ENCODE peak calls at places on chromosomes 5 and 9, in eight cellular contexts. T is SK-N-SH; P is AG10803; Y is astrocyte of the spinal cord; Q is psoas muscle; H is adrenal gland; V is CD4-positive, alpha-beta T cell; E is fibroblast of lung. R is an unnamed sample.

GRCh38 chr5:36778336-36778735 is 98.2 kb upstream of the NIPBL start:
- DNase-seq in H (no peak), V (no peak), P (no peak), T (no peak), Q (no peak), Y (no peak), E (no peak), R (no peak)

GRCh38 chr5:141834331-141834730 is 43.9 kb downstream of the PCDH1 start:
- DNase-seq in E (no peak), H (no peak), P (peak), T (no peak), V (no peak), Q (no peak), Y (no peak), R (no peak)

GRCh38 chr9:121800376-121800775 is 148.9 kb downstream of the DAB2IP start:
- DNase-seq in Q (no peak), P (no peak), Y (no peak), V (no peak), T (no peak), H (no peak), E (no peak), R (no peak)

GRCh38 chr5:93008502-93009167 is 572.4 kb downstream of the NR2F1-AS1 start:
- DNase-seq in P (no peak), Y (no peak), V (no peak), H (no peak), T (no peak), E (no peak), Q (no peak), R (no peak)

GRCh38 chr9:6632516-6633328 is 12.8 kb downstream of the GLDC start:
- DNase-seq in V (no peak), Y (no peak), Q (no peak), H (no peak), T (no peak), P (no peak), E (no peak), R (peak)

GRCh38 chr9:136759436-136760325 is 1.6 kb upstream of the LCN8 start:
- DNase-seq in E (no peak), V (no peak), T (no peak), Q (peak), Y (no peak), H (no peak), P (no peak), R (no peak)

GRCh38 chr9:32394381-32395049 is 10.1 kb downstream of the ACO1 start:
- DNase-seq in V (no peak), T (no peak), Q (no peak), H (no peak), P (no peak), E (no peak), Y (no peak), R (no peak)

GRCh38 chr9:2723666-2724065 is 6.4 kb downstream of the KCNV2 start:
- DNase-seq in T (peak), P (no peak), Y (no peak), H (no peak), Q (no peak), V (no peak), E (no peak), R (no peak)

GRCh38 chr5:172932313-172933017 is 26.8 kb upstream of the RPL26L1 start:
- DNase-seq in T (peak), Y (peak), V (peak), Q (peak), P (peak), H (peak), E (peak), R (peak)

GRCh38 chr9:20409321-20410092 is 212.8 kb downstream of the MLLT3 start:
- DNase-seq in E (no peak), P (no peak), V (no peak), Y (no peak), Q (no peak), H (no peak), T (no peak), R (no peak)

GRCh38 chr9:20405086-20405485 is 217.2 kb downstream of the MLLT3 start:
- DNase-seq in Q (no peak), T (no peak), V (no peak), Y (no peak), P (peak), E (peak), H (no peak), R (no peak)

GRCh38 chr9:20408513-20408912 is 213.8 kb downstream of the MLLT3 start:
- DNase-seq in E (no peak), H (no peak), P (no peak), V (no peak), T (no peak), Y (no peak), Q (no peak), R (no peak)

GRCh38 chr9:20406344-20406743 is 216.0 kb downstream of the MLLT3 start:
- DNase-seq in E (no peak), Y (no peak), V (no peak), P (no peak), T (no peak), H (no peak), Q (no peak), R (no peak)

DNA sequence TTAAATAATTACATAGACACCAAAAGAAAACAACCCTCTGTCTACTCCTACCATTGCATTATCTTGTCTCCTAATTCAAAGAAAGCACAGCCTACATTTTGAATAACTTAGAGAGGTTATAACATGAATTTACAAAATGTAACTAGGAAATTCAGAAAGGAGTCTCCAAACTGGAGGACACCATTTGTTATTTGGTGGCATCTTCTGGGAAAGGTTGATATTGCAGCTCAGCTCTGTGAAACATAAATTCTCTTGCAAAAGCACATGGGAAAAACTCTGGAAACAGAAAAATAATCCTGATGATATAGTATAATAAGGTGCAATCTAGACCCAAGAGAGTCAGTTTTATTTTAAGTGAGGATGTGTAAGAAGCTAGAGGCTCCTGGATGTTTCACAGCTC is 215.3 kb downstream of the MLLT3 start:
- DNase-seq in H (no peak), Q (no peak), E (no peak), V (no peak), Y (no peak), P (no peak), T (no peak), R (no peak)
- TF ChIP-seq CTCF in H (no peak), Q (no peak), E (peak), V (no peak), Y (peak), P (no peak), T (no peak), R (no peak)

GRCh38 chr5:8993031-8993430 is 552.8 kb downstream of the SEMA5A start:
- DNase-seq in P (no peak), T (no peak), E (peak), H (no peak), V (no peak), Q (no peak), Y (no peak), R (peak)
- TF ChIP-seq CTCF in P (peak), T (peak), E (peak), H (no peak), V (no peak), Q (no peak), Y (peak), R (peak)

GRCh38 chr9:133420392-133420827 is 1.8 kb upstream of the ADAMTS13 start:
- DNase-seq in Q (no peak), T (no peak), H (no peak), P (no peak), Y (no peak), E (no peak), V (no peak), R (peak)

GRCh38 chr9:133419005-133419404 is 1.2 kb upstream of the REXO4 start:
- DNase-seq in Y (no peak), T (no peak), H (no peak), E (no peak), Q (no peak), V (no peak), P (no peak), R (no peak)

GRCh38 chr9:133423216-133423615 is 1.0 kb downstream of the ADAMTS13 start:
- DNase-seq in T (no peak), P (no peak), Q (no peak), H (no peak), E (peak), V (no peak), Y (no peak), R (no peak)

GRCh38 chr9:133424187-133424586 is 2.0 kb downstream of the ADAMTS13 start:
- DNase-seq in Y (no peak), V (no peak), Q (no peak), H (no peak), P (no peak), E (no peak), T (no peak), R (no peak)

DNA sequence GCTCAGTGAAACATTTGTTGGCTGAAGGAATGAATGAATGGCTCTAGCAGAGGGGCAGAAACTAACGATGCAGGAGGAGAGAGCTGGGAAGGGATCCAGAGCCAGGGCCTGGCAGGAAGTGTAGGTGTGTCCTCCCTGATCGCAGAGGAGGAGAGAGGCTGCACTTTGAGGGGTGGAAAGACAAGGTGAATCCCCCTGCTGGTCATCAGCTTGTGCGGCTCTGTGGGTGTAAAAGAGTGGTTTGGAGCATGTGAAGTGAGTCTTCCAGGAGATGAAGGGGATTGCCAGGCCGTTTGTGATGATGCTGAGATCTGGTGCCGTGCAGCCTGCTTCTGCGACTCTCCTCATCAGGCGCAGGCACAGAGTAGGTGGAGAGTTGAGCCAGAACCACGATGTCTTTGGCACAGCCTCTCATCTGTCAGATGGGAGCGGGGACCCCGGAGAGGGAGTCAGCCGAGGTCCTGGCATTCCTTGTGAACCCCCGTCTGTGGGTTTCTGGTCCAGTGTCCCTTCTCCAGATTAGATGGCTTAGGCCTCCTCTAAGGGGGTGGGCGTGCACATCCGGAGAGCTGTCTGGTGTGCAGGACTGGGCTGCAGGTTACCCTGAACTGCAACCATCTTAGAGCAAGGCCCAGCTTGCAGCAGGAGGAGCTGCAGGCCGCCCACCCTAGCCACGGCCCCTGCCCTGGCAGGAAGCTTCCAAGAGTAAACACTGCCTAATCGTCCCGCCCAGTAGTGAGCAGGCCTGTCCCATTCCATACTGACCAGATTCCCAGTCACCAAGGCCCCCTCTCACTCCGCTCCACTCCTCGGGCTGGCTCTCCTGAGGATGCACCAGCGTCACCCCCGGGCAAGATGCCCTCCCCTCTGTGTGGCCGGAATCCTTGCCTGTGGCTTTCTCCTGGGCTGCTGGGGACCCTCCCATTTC is at the start of gene ADAMTS13:
- DNase-seq in Q (no peak), T (no peak), Y (no peak), E (no peak), H (no peak), P (no peak), V (no peak), R (peak)
- TF ChIP-seq CTCF in Q (no peak), T (no peak), Y (peak), E (no peak), H (no peak), P (no peak), V (no peak), R (peak)

DNA sequence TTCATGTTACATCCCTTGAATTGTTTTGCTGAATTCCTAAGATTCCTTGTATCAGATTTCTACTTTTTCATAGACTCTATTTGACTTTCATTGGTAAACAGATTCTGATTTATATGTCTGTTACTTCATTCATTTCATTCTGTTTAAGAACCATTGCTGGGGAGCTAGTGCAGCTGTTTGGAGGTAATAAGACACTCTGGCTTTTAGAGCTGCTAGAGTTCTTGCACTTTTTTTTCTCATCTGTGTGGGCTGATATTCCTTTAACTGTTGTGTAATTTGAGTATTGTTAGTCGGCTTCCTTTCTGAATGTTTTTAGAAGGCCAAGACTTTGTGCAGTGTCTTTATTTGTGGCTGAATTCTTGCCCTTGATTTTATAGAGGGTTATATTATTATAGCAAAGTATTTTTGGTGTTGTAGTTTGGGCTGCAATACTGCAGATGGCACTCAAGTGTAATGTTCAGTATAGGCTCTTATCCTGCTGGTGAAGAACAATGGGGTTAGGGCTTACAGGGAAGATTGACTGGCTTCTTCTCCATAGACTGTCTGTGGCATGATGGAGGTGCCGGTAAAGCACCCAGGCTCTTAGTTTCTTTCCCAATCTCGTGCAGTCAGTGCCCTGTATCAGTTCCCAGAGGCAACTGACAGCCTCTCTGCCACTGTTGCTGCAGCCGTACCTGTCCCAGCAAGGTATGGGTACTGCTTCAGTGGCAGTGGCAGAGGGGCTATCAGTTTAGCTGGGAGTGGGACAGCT is 162.2 kb downstream of the OXCT1 start:
- DNase-seq in P (peak), H (no peak), E (peak), T (peak), Q (no peak), V (no peak), Y (peak), R (peak)
- TF ChIP-seq CTCF in P (peak), H (no peak), E (peak), T (peak), Q (peak), V (no peak), Y (peak), R (peak)

DNA sequence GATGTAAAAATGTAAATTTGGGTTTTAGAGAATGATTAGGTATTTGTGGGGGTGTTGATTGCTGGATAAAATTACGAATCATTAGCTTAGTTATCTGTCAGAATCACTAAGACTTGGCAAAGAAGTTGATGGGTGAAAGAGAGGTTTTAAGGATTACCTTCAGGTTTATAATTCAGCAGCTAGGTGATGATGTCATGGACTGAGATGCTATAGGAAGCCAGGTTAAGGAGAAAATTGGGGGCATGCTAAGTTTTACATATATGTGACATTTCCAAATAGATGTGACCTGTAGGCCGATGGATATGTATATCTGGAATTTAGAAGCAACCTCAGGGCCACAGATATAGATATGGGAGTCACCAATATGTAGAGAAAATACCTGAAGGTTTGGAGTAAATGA is 228.0 kb downstream of the FER start:
- DNase-seq in V (no peak), Y (no peak), P (no peak), T (no peak), E (no peak), H (no peak), Q (no peak), R (no peak)
- TF ChIP-seq CTCF in V (no peak), Y (no peak), P (no peak), T (no peak), E (no peak), H (no peak), Q (no peak), R (no peak)

GRCh38 chr9:128420651-128421473 is at the start of gene CERCAM:
- DNase-seq in Y (peak), T (peak), H (no peak), Q (peak), V (peak), E (no peak), P (peak), R (peak)
- TF ChIP-seq CTCF in Y (peak), T (peak), H (no peak), Q (no peak), V (no peak), E (peak), P (no peak), R (no peak)

GRCh38 chr5:159576902-159577301 is 246.6 kb upstream of the IL12B start:
- DNase-seq in P (no peak), E (no peak), Y (no peak), Q (no peak), H (no peak), T (no peak), V (no peak), R (no peak)

GRCh38 chr5:159582756-159583523 is 252.7 kb upstream of the IL12B start:
- DNase-seq in P (peak), Q (no peak), H (no peak), E (peak), V (no peak), Y (peak), T (no peak), R (no peak)

GRCh38 chr5:159586941-159587340 is 256.7 kb upstream of the IL12B start:
- DNase-seq in Q (no peak), T (no peak), H (no peak), Y (no peak), V (no peak), P (no peak), E (no peak), R (no peak)

GRCh38 chr5:159581502-159582249 is 251.4 kb upstream of the IL12B start:
- DNase-seq in E (peak), H (peak), Q (no peak), V (no peak), T (no peak), P (peak), Y (peak), R (no peak)
- TF ChIP-seq CTCF in E (peak), H (no peak), Q (no peak), V (no peak), T (peak), P (peak), Y (peak), R (no peak)

R was measured in GM12865.